ENCODE peak calls at places on chromosomes 1 and 21, in nine cellular contexts. A, Q, V, D, R, N, J, X and P are unnamed samples. For H3K36me3, the result is how much of the 10 kb centered on the place peaks cover.

GRCh38 chr1:2229032-2229920 is 1.2 kb downstream of the SKI start:
- DNase-seq in X (peak), R (peak), Q (peak), A (peak), D (peak), N (peak), V (no peak), J (peak), P (peak)

GRCh38 chr1:116997011-116997410 is 4.5 kb upstream of the CD101 start:
- DNase-seq in D (no peak), V (no peak), A (no peak), X (peak), N (no peak), R (no peak), Q (no peak), J (no peak), P (no peak)

GRCh38 chr1:1891349-1892078 is 627 bp upstream of the GNB1 start:
- DNase-seq in V (peak), Q (peak), A (peak), N (peak), J (peak), R (peak), X (peak), D (peak), P (peak)

GRCh38 chr1:150168960-150169565 is 19.3 kb downstream of the PLEKHO1 start:
- DNase-seq in A (peak), Q (peak), D (peak), N (peak), V (peak), J (peak), X (peak), R (peak), P (peak)

GRCh38 chr1:184755226-184756065 is 788 bp upstream of the EDEM3 start:
- DNase-seq in J (no peak), A (no peak), X (peak), V (peak), D (peak), N (peak), Q (no peak), R (no peak), P (no peak)

GRCh38 chr1:206415913-206416312 is 54.4 kb upstream of the IKBKE start:
- DNase-seq in R (no peak), V (no peak), N (no peak), D (no peak), J (no peak), X (peak), A (no peak), Q (no peak), P (no peak)

GRCh38 chr1:156100205-156100995 is 14.1 kb upstream of the LMNA start:
- DNase-seq in V (no peak), X (no peak), J (no peak), Q (no peak), D (no peak), A (no peak), N (peak), R (no peak), P (no peak)

GRCh38 chr1:233621923-233622322 is 8.0 kb downstream of the KCNK1 start:
- DNase-seq in N (no peak), X (no peak), V (no peak), A (no peak), R (no peak), J (no peak), D (no peak), Q (no peak), P (no peak)

GRCh38 chr1:24186711-24186992 is 437 bp downstream of the IFNLR1 start:
- DNase-seq in J (no peak), V (no peak), R (no peak), D (no peak), A (no peak), N (no peak), X (no peak), Q (no peak), P (no peak)

GRCh38 chr1:6043561-6043960 is 2.1 kb upstream of the KCNAB2 start:
- DNase-seq in R (no peak), N (no peak), A (no peak), V (no peak), J (no peak), Q (no peak), D (no peak), X (no peak), P (no peak)

GRCh38 chr1:92754000-92754787 is 30.7 kb downstream of the EVI5 start:
- DNase-seq in V (no peak), X (peak), J (no peak), D (no peak), Q (no peak), A (no peak), R (no peak), N (no peak), P (no peak)

GRCh38 chr1:179082308-179083030 is 599 bp downstream of the TOR3A start:
- DNase-seq in J (peak), N (peak), V (no peak), Q (no peak), R (peak), A (peak), X (no peak), D (peak), P (peak)

GRCh38 chr1:34928066-34928864 is 1.2 kb downstream of the DLGAP3 start:
- DNase-seq in X (no peak), R (no peak), V (no peak), D (no peak), J (no peak), Q (no peak), A (no peak), N (peak), P (peak)

GRCh38 chr1:87291107-87291506 is 37.6 kb upstream of the LMO4 start:
- DNase-seq in D (no peak), R (no peak), X (peak), V (no peak), Q (no peak), J (no peak), A (no peak), N (no peak), P (no peak)

GRCh38 chr1:110171134-110171733 is 20.9 kb downstream of the SLC6A17 start:
- DNase-seq in D (no peak), A (no peak), V (no peak), X (peak), N (peak), J (no peak), Q (no peak), R (no peak), P (no peak)

GRCh38 chr1:205689479-205689878 is 9.2 kb upstream of the SLC45A3 start:
- DNase-seq in J (no peak), A (no peak), Q (no peak), V (no peak), R (peak), N (no peak), D (no peak), X (no peak), P (no peak)

DNA sequence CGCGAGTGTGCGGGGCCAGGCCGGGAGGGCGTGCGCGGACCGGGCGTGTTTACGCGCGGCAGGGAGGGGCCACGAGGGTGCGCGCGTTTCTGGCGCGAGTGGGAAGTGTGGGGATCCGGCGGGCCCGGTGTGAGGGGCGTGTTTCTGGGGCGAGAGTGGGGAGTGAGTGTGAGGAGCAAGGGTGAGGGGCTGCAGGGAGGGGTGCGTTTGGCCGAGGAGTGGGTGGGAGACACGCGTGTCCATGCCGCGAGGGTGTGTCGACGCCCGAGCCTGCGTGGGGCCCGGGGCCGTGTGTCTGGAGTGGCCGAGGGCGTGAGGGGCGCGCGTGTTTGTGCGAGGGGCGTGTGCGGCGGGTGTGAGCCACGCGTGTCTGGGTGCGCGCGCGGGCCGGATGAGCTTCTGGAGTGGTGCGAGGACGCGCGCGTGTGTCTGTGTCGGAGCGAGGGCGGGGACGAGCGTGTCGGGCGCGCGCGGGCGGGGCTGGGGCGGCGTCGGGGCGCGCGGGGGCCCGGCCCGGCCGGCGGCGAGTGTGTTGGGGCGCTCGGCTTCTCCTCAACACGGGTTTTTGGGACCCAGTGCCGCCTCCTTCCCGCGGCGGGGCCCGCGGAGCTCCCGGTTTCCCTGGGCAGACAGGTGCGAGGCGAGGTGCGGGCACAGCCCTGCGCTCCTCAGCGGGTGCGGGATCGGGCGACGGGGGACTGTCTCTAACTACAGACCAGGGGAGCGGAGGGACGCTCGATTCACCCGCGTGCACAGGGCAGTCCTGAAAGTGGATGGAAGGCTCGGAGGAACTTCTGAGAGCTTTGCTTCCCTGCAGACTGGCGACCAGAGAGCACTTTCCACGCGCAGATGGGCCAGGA is 65.8 kb upstream of the VAMP3 start:
- DNase-seq in Q (peak), A (peak), D (peak), V (no peak), R (no peak), J (peak), X (no peak), N (peak), P (peak)
- H3K4me3 ChIP-seq in Q (peak), A (peak), D (no peak), V (peak), R (peak), J (no peak), X (peak), N (peak), P (peak)

GRCh38 chr1:31654171-31654776 is 9.6 kb upstream of the PEF1 start:
- DNase-seq in X (no peak), V (no peak), R (peak), J (no peak), N (no peak), Q (no peak), D (peak), A (no peak), P (no peak)
- H3K36me3 ChIP-seq in X (under half), V (half or more), R (under half), J (under half), N (under half), Q (under half), D (under half), A (under half), P (under half)

GRCh38 chr1:112710159-112710558 is 3.2 kb upstream of the RHOC start:
- DNase-seq in N (no peak), J (no peak), Q (no peak), X (no peak), R (peak), D (no peak), A (no peak), V (no peak), P (no peak)

GRCh38 chr1:112706505-112707216 is at the start of gene RHOC:
- DNase-seq in R (peak), J (peak), N (peak), A (peak), Q (peak), X (peak), D (no peak), V (no peak), P (peak)

GRCh38 chr1:112707217-112708001 is 482 bp upstream of the RHOC start:
- DNase-seq in Q (peak), N (peak), V (peak), D (peak), R (peak), A (peak), X (peak), J (peak), P (peak)

GRCh38 chr1:112708489-112708888 is 1.6 kb upstream of the RHOC start:
- DNase-seq in J (no peak), N (no peak), R (peak), A (no peak), Q (no peak), X (no peak), D (no peak), V (no peak), P (no peak)

GRCh38 chr1:112708002-112708448 is 1.1 kb upstream of the RHOC start:
- DNase-seq in V (no peak), D (no peak), Q (no peak), N (no peak), X (no peak), A (no peak), J (no peak), R (peak), P (no peak)
- H3K4me3 ChIP-seq in V (no peak), D (no peak), Q (no peak), N (no peak), X (peak), A (no peak), J (no peak), R (no peak), P (no peak)

GRCh38 chr1:160401972-160402795 is 1.8 kb downstream of the VANGL2 start:
- DNase-seq in X (no peak), A (no peak), R (no peak), V (no peak), N (no peak), D (no peak), Q (no peak), J (no peak), P (no peak)

GRCh38 chr1:160399544-160400283 is 650 bp upstream of the VANGL2 start:
- DNase-seq in Q (no peak), J (no peak), X (no peak), N (no peak), D (no peak), V (no peak), A (no peak), R (no peak), P (peak)

GRCh38 chr1:160400284-160400645 is at the start of gene VANGL2:
- DNase-seq in X (peak), A (peak), J (peak), Q (peak), D (no peak), N (peak), R (peak), V (peak), P (peak)

GRCh38 chr1:160400646-160401486 is 502 bp downstream of the VANGL2 start:
- DNase-seq in Q (no peak), N (peak), J (no peak), A (no peak), R (no peak), X (peak), D (no peak), V (no peak), P (peak)

GRCh38 chr1:160401487-160401805 is 1.1 kb downstream of the VANGL2 start:
- DNase-seq in A (no peak), N (no peak), R (no peak), J (no peak), Q (no peak), V (no peak), D (no peak), X (no peak), P (no peak)
- H3K36me3 ChIP-seq in A (under half), N (under half), R (under half), J (under half), Q (under half), V (under half), D (under half), X (under half), P (under half)

DNA sequence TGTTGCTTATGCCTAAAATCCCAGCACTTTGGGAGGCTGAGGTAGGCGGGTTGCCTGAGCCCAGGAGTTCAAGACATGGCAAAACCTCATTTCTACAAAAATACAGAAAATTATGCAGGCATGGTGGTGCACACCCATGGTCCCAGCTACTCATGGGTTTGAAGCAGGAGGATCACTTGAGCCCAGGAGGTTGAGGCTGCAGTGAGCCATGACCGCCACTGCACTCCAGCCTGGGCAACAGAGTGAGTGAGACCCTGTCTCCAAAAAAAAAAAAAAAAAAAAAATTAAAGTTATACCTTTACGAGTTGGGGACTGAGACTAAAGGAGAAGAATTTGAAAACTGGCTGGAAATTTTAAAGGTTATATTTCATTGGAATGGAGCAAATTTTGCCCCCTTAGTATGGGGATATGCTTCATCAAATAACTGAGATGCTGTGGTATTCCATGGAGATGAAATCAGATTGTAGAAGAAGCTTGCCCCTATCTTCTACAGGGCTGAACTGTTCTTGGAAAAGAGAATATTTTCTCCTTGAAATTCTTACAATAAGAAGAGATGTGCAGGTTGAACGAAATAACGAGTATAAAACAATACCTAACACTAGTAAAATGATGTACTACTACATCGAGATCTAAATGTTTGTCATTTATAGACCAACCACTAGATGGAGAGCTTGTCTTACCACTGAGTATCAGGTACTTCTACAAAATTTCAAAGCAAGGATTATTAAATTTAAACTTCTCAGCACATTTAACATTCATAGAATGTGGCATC is 34.9 kb upstream of the SCYL3 start:
- DNase-seq in D (no peak), Q (no peak), V (no peak), N (peak), R (no peak), X (peak), J (no peak), A (no peak), P (no peak)
- H3K4me3 ChIP-seq in D (no peak), Q (no peak), V (no peak), N (no peak), R (no peak), X (no peak), J (no peak), A (no peak), P (no peak)

DNA sequence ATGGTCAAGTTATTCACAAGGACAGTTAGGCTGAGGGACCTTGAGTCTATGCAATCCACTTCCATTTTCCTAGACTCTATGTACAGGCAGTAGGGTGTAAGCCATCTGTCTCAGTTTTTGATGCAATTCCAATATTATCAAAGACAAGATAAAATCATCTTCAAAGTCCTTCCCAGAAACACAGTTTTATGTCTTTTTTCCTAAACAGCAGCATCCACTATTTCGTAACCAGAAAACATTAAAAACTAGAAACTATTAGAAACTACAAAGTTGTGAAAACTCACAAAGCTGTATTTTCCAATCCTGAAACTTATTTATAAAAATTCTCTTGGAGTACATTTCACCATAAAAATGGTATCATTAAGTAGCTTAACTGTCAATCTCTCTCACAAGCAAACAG is 93.8 kb downstream of the EPS15 start:
- DNase-seq in D (no peak), R (no peak), N (no peak), J (no peak), V (no peak), X (no peak), A (no peak), Q (no peak), P (no peak)
- H3K36me3 ChIP-seq in D (under half), R (under half), N (half or more), J (under half), V (under half), X (under half), A (under half), Q (under half), P (under half)

GRCh38 chr1:229582011-229582694 is 23.6 kb upstream of the ABCB10 start:
- DNase-seq in X (peak), R (peak), A (no peak), J (peak), V (peak), Q (peak), N (no peak), D (no peak), P (no peak)
- H3K4me3 ChIP-seq in X (no peak), R (no peak), A (no peak), J (no peak), V (no peak), Q (peak), N (no peak), D (no peak), P (no peak)

GRCh38 chr1:53279556-53280160 is 41.3 kb upstream of the MAGOH start:
- DNase-seq in X (no peak), N (no peak), Q (no peak), A (no peak), D (no peak), V (no peak), J (no peak), R (no peak), P (no peak)

GRCh38 chr1:53280486-53280885 is 42.2 kb upstream of the MAGOH start:
- DNase-seq in D (no peak), Q (no peak), R (no peak), A (no peak), N (no peak), X (no peak), V (no peak), J (no peak), P (no peak)

GRCh38 chr1:53284224-53285020 is 43.4 kb downstream of the LRP8 start:
- DNase-seq in R (no peak), D (no peak), J (no peak), Q (no peak), V (no peak), A (no peak), X (no peak), N (no peak), P (peak)

GRCh38 chr1:53278294-53278693 is 40.0 kb upstream of the MAGOH start:
- DNase-seq in A (peak), Q (peak), X (no peak), R (peak), D (peak), V (peak), N (peak), J (peak), P (peak)

DNA sequence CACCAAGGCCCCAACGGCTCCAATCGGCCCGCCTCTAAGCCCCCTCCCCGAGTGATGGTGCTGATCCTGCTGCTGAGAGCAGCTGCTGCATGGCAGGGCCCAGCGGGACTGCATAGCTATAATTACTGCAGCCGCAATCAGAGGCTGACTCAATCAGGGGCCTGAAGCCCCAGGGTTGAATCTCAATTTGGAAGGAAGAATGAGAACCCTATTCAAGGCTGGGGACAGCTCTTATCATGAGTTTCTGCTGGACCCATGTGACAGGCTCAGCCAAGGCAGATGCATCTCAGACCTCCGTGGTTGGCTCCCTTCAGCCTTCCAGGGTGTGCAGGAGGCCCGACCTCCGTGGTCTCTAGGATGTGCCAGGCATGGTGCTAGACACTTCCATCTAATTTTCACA is 42.9 kb upstream of the MAGOH start:
- DNase-seq in N (no peak), Q (no peak), D (no peak), R (no peak), J (no peak), A (no peak), V (no peak), X (no peak), P (no peak)
- H3K36me3 ChIP-seq in N (under half), Q (under half), D (under half), R (under half), J (under half), A (under half), V (under half), X (under half), P (under half)

GRCh38 chr1:160437432-160438319 is 37.3 kb downstream of the VANGL2 start:
- DNase-seq in R (no peak), V (no peak), J (no peak), Q (no peak), D (peak), X (no peak), A (no peak), N (no peak), P (no peak)
- H3K4me3 ChIP-seq in R (no peak), V (no peak), J (no peak), Q (peak), D (peak), X (no peak), A (peak), N (no peak), P (no peak)

DNA sequence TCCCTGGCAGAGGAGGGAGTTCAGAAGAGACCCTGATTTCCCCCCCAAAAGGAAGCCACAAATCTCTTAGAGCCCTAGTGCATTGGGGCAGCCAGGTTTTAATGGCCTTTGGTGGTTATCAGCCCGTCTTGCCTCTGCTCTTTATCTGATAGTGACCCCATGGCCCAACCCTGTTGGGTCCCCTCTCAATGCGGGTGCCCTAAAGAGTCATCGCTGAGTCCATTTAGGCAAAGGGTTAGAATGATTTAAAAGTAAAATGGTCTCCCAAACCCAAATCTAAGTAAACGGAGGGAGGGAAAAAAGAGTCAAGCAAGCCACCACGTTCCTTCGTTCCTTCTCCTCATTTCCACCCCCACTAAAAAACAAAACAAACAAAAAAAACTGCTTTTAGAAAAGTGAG is 164.0 kb downstream of the RUNX1 start:
- DNase-seq in R (no peak), V (no peak), D (no peak), J (no peak), Q (no peak), X (no peak), N (no peak), A (no peak), P (no peak)
- H3K36me3 ChIP-seq in R (under half), V (under half), D (under half), J (under half), Q (under half), X (under half), N (under half), A (under half), P (under half)